ENCODE peak calls at places on chromosome 13, in eight cellular contexts. One of them, this sample, is unnamed.
A peak's percentile ranks its signal among the peaks of the same experiment; 100 is the strongest.

GRCh38 chr13:26323764-26324163 is 69.8 kb downstream of the CDK8 start:
- DNase-seq in stimulated activated naive CD8-positive, alpha-beta T cell treated with anti-CD3 and anti-CD28 coated beads, Interleukin-15, Interleukin-2, amounts not matched to agents 100 U/mL and 50 U/mL, for 24 hours: no peak
- DNase-seq in tibial artery: no peak
- DNase-seq in retina: no peak
- DNase-seq in HEK293T: no peak
- DNase-seq in MV-4-11: no peak
- DNase-seq in NCI-H524 treated with DMSO at 0.1 percent for 48 hours: no peak
- DNase-seq in HuH-7: no peak
- DNase-seq in this sample: no peak

GRCh38 chr13:46134961-46135522 is 30.2 kb upstream of the CPB2 start:
- DNase-seq in stimulated activated naive CD8-positive, alpha-beta T cell treated with anti-CD3 and anti-CD28 coated beads, Interleukin-15, Interleukin-2, amounts not matched to agents 100 U/mL and 50 U/mL, for 24 hours: no peak
- DNase-seq in tibial artery: no peak
- DNase-seq in retina: no peak
- DNase-seq in HEK293T: peak; percentile 19
- DNase-seq in MV-4-11: no peak
- DNase-seq in NCI-H524 treated with DMSO at 0.1 percent for 48 hours: peak; percentile 7
- DNase-seq in HuH-7: no peak
- DNase-seq in this sample: no peak

GRCh38 chr13:66391322-66391721 is 838.8 kb downstream of the PCDH9 start:
- DNase-seq in stimulated activated naive CD8-positive, alpha-beta T cell treated with anti-CD3 and anti-CD28 coated beads, Interleukin-15, Interleukin-2, amounts not matched to agents 100 U/mL and 50 U/mL, for 24 hours: no peak
- DNase-seq in tibial artery: no peak
- DNase-seq in retina: no peak
- DNase-seq in HEK293T: no peak
- DNase-seq in MV-4-11: no peak
- DNase-seq in NCI-H524 treated with DMSO at 0.1 percent for 48 hours: no peak
- DNase-seq in HuH-7: no peak
- DNase-seq in this sample: no peak

GRCh38 chr13:99028890-99029289 is 51.0 kb upstream of the DOCK9 start:
- DNase-seq in stimulated activated naive CD8-positive, alpha-beta T cell treated with anti-CD3 and anti-CD28 coated beads, Interleukin-15, Interleukin-2, amounts not matched to agents 100 U/mL and 50 U/mL, for 24 hours: peak; percentile 53
- DNase-seq in tibial artery: no peak
- DNase-seq in retina: no peak
- DNase-seq in HEK293T: no peak
- DNase-seq in MV-4-11: peak; percentile 39
- DNase-seq in NCI-H524 treated with DMSO at 0.1 percent for 48 hours: no peak
- DNase-seq in HuH-7: peak; percentile 3
- DNase-seq in this sample: no peak

GRCh38 chr13:31201341-31202024 is 1.7 kb downstream of the B3GLCT start:
- DNase-seq in stimulated activated naive CD8-positive, alpha-beta T cell treated with anti-CD3 and anti-CD28 coated beads, Interleukin-15, Interleukin-2, amounts not matched to agents 100 U/mL and 50 U/mL, for 24 hours: no peak
- DNase-seq in tibial artery: peak; percentile 77
- DNase-seq in retina: no peak
- DNase-seq in HEK293T: no peak
- DNase-seq in MV-4-11: no peak
- DNase-seq in NCI-H524 treated with DMSO at 0.1 percent for 48 hours: no peak
- DNase-seq in HuH-7: no peak
- DNase-seq in this sample: no peak

GRCh38 chr13:113418722-113419049 is 34.6 kb downstream of the ADPRHL1 start:
- DNase-seq in stimulated activated naive CD8-positive, alpha-beta T cell treated with anti-CD3 and anti-CD28 coated beads, Interleukin-15, Interleukin-2, amounts not matched to agents 100 U/mL and 50 U/mL, for 24 hours: no peak
- DNase-seq in tibial artery: no peak
- DNase-seq in retina: no peak
- DNase-seq in HEK293T: no peak
- DNase-seq in MV-4-11: no peak
- DNase-seq in NCI-H524 treated with DMSO at 0.1 percent for 48 hours: no peak
- DNase-seq in HuH-7: no peak
- DNase-seq in this sample: no peak

GRCh38 chr13:42745655-42746054 is 35.7 kb upstream of the FAM216B start:
- DNase-seq in stimulated activated naive CD8-positive, alpha-beta T cell treated with anti-CD3 and anti-CD28 coated beads, Interleukin-15, Interleukin-2, amounts not matched to agents 100 U/mL and 50 U/mL, for 24 hours: no peak
- DNase-seq in tibial artery: no peak
- DNase-seq in retina: no peak
- DNase-seq in HEK293T: no peak
- DNase-seq in MV-4-11: peak; percentile 76
- DNase-seq in NCI-H524 treated with DMSO at 0.1 percent for 48 hours: no peak
- DNase-seq in HuH-7: no peak
- DNase-seq in this sample: no peak

GRCh38 chr13:106570354-106570822 is 2.5 kb upstream of the ARGLU1 start:
- DNase-seq in stimulated activated naive CD8-positive, alpha-beta T cell treated with anti-CD3 and anti-CD28 coated beads, Interleukin-15, Interleukin-2, amounts not matched to agents 100 U/mL and 50 U/mL, for 24 hours: peak; percentile 44
- DNase-seq in tibial artery: peak; percentile 82
- DNase-seq in retina: no peak
- DNase-seq in HEK293T: peak; percentile 8
- DNase-seq in MV-4-11: no peak
- DNase-seq in NCI-H524 treated with DMSO at 0.1 percent for 48 hours: no peak
- DNase-seq in HuH-7: peak; percentile 54
- DNase-seq in this sample: peak; percentile 16

GRCh38 chr13:67977081-67977480 is 746.9 kb upstream of the PCDH9 start:
- DNase-seq in stimulated activated naive CD8-positive, alpha-beta T cell treated with anti-CD3 and anti-CD28 coated beads, Interleukin-15, Interleukin-2, amounts not matched to agents 100 U/mL and 50 U/mL, for 24 hours: no peak
- DNase-seq in tibial artery: no peak
- DNase-seq in retina: no peak
- DNase-seq in HEK293T: no peak
- DNase-seq in MV-4-11: no peak
- DNase-seq in NCI-H524 treated with DMSO at 0.1 percent for 48 hours: no peak
- DNase-seq in HuH-7: no peak
- DNase-seq in this sample: no peak

GRCh38 chr13:32150239-32150638 is 118.7 kb downstream of the FRY start:
- DNase-seq in stimulated activated naive CD8-positive, alpha-beta T cell treated with anti-CD3 and anti-CD28 coated beads, Interleukin-15, Interleukin-2, amounts not matched to agents 100 U/mL and 50 U/mL, for 24 hours: no peak
- DNase-seq in tibial artery: peak; percentile 73
- DNase-seq in retina: no peak
- DNase-seq in HEK293T: no peak
- DNase-seq in MV-4-11: no peak
- DNase-seq in NCI-H524 treated with DMSO at 0.1 percent for 48 hours: no peak
- DNase-seq in HuH-7: no peak
- DNase-seq in this sample: no peak

GRCh38 chr13:109874444-109874920 is 88.1 kb upstream of the IRS2 start:
- DNase-seq in stimulated activated naive CD8-positive, alpha-beta T cell treated with anti-CD3 and anti-CD28 coated beads, Interleukin-15, Interleukin-2, amounts not matched to agents 100 U/mL and 50 U/mL, for 24 hours: no peak
- DNase-seq in tibial artery: no peak
- DNase-seq in retina: no peak
- DNase-seq in HEK293T: no peak
- DNase-seq in MV-4-11: no peak
- DNase-seq in NCI-H524 treated with DMSO at 0.1 percent for 48 hours: no peak
- DNase-seq in HuH-7: no peak
- DNase-seq in this sample: no peak

GRCh38 chr13:43303040-43303729 is 279.8 kb downstream of the DNAJC15 start:
- DNase-seq in stimulated activated naive CD8-positive, alpha-beta T cell treated with anti-CD3 and anti-CD28 coated beads, Interleukin-15, Interleukin-2, amounts not matched to agents 100 U/mL and 50 U/mL, for 24 hours: no peak
- DNase-seq in tibial artery: peak; percentile 70
- DNase-seq in retina: peak; percentile 53
- DNase-seq in HEK293T: peak; percentile 55
- DNase-seq in MV-4-11: peak; percentile 36
- DNase-seq in NCI-H524 treated with DMSO at 0.1 percent for 48 hours: peak; percentile 48
- DNase-seq in HuH-7: no peak
- DNase-seq in this sample: no peak

GRCh38 chr13:77990973-77991372 is 72.3 kb upstream of the EDNRB start:
- DNase-seq in stimulated activated naive CD8-positive, alpha-beta T cell treated with anti-CD3 and anti-CD28 coated beads, Interleukin-15, Interleukin-2, amounts not matched to agents 100 U/mL and 50 U/mL, for 24 hours: no peak
- DNase-seq in tibial artery: no peak
- DNase-seq in retina: no peak
- DNase-seq in HEK293T: no peak
- DNase-seq in MV-4-11: no peak
- DNase-seq in NCI-H524 treated with DMSO at 0.1 percent for 48 hours: no peak
- DNase-seq in HuH-7: no peak
- DNase-seq in this sample: no peak

GRCh38 chr13:98221234-98221633 is 44.2 kb upstream of the RNF113B start:
- DNase-seq in stimulated activated naive CD8-positive, alpha-beta T cell treated with anti-CD3 and anti-CD28 coated beads, Interleukin-15, Interleukin-2, amounts not matched to agents 100 U/mL and 50 U/mL, for 24 hours: no peak
- DNase-seq in tibial artery: no peak
- DNase-seq in retina: no peak
- DNase-seq in HEK293T: no peak
- DNase-seq in MV-4-11: no peak
- DNase-seq in NCI-H524 treated with DMSO at 0.1 percent for 48 hours: no peak
- DNase-seq in HuH-7: no peak
- DNase-seq in this sample: no peak

GRCh38 chr13:59677966-59678814 is 485.5 kb downstream of the DIAPH3 start:
- DNase-seq in stimulated activated naive CD8-positive, alpha-beta T cell treated with anti-CD3 and anti-CD28 coated beads, Interleukin-15, Interleukin-2, amounts not matched to agents 100 U/mL and 50 U/mL, for 24 hours: no peak
- DNase-seq in tibial artery: no peak
- DNase-seq in retina: peak; percentile 23
- DNase-seq in HEK293T: peak; percentile 25
- DNase-seq in MV-4-11: peak; percentile 63
- DNase-seq in NCI-H524 treated with DMSO at 0.1 percent for 48 hours: no peak
- DNase-seq in HuH-7: no peak
- DNase-seq in this sample: no peak

GRCh38 chr13:110492299-110493160 is 69.0 kb downstream of the RAB20 start:
- DNase-seq in stimulated activated naive CD8-positive, alpha-beta T cell treated with anti-CD3 and anti-CD28 coated beads, Interleukin-15, Interleukin-2, amounts not matched to agents 100 U/mL and 50 U/mL, for 24 hours: no peak
- DNase-seq in tibial artery: no peak
- DNase-seq in retina: no peak
- DNase-seq in HEK293T: no peak
- DNase-seq in MV-4-11: no peak
- DNase-seq in NCI-H524 treated with DMSO at 0.1 percent for 48 hours: no peak
- DNase-seq in HuH-7: no peak
- DNase-seq in this sample: no peak

GRCh38 chr13:101144808-101145419 is 271.4 kb downstream of the NALCN start:
- DNase-seq in stimulated activated naive CD8-positive, alpha-beta T cell treated with anti-CD3 and anti-CD28 coated beads, Interleukin-15, Interleukin-2, amounts not matched to agents 100 U/mL and 50 U/mL, for 24 hours: no peak
- DNase-seq in tibial artery: no peak
- DNase-seq in retina: peak; percentile 54
- DNase-seq in HEK293T: no peak
- DNase-seq in MV-4-11: peak; percentile 40
- DNase-seq in NCI-H524 treated with DMSO at 0.1 percent for 48 hours: no peak
- DNase-seq in HuH-7: no peak
- DNase-seq in this sample: no peak

GRCh38 chr13:113064534-113065405 is 40.8 kb upstream of the F7 start:
- DNase-seq in stimulated activated naive CD8-positive, alpha-beta T cell treated with anti-CD3 and anti-CD28 coated beads, Interleukin-15, Interleukin-2, amounts not matched to agents 100 U/mL and 50 U/mL, for 24 hours: no peak
- DNase-seq in tibial artery: no peak
- DNase-seq in retina: no peak
- DNase-seq in HEK293T: no peak
- DNase-seq in MV-4-11: peak; percentile 83
- DNase-seq in NCI-H524 treated with DMSO at 0.1 percent for 48 hours: no peak
- DNase-seq in HuH-7: no peak
- DNase-seq in this sample: no peak

This sample was measured in esophagus squamous epithelium.